ENCODE peak calls at places on chromosomes 5 and 9, in five cellular contexts. H, A, U, P and F are unnamed samples.

GRCh38 chr5:176700239-176700847 is 53.1 kb downstream of the TSPAN17 start:
- DNase-seq in H (no peak), A (no peak), U (no peak), P (no peak), F (peak)

GRCh38 chr5:92944337-92944736 is 636.7 kb downstream of the NR2F1-AS1 start:
- DNase-seq in H (no peak), A (no peak), U (no peak), P (no peak), F (no peak)

GRCh38 chr5:98929982-98930355 is 1.2 kb upstream of the CHD1 start:
- DNase-seq in H (no peak), A (no peak), U (no peak), P (no peak), F (no peak)

GRCh38 chr5:73507062-73507461 is 8.8 kb downstream of the BTF3 start:
- DNase-seq in H (no peak), A (no peak), U (no peak), P (no peak), F (no peak)

GRCh38 chr5:86228147-86228546 is 389.6 kb upstream of the COX7C start:
- DNase-seq in H (no peak), A (no peak), U (no peak), P (no peak), F (no peak)

GRCh38 chr5:179612577-179613459 is 10.7 kb downstream of the HNRNPH1 start:
- DNase-seq in H (no peak), A (no peak), U (no peak), P (no peak), F (no peak)

GRCh38 chr9:125516381-125516960 is 190.5 kb downstream of the MAPKAP1 start:
- DNase-seq in H (no peak), A (no peak), U (no peak), P (no peak), F (no peak)

GRCh38 chr9:98427491-98427890 is 172.0 kb upstream of the TBC1D2 start:
- DNase-seq in H (no peak), A (peak), U (no peak), P (no peak), F (no peak)

GRCh38 chr5:130017173-130017572 is 112.9 kb downstream of the CHSY3 start:
- DNase-seq in H (no peak), A (no peak), U (no peak), P (no peak), F (no peak)

GRCh38 chr5:11853796-11854195 is 50.5 kb downstream of the CTNND2 start:
- DNase-seq in H (no peak), A (no peak), U (no peak), P (no peak), F (no peak)

GRCh38 chr9:76109953-76110352 is 219.5 kb downstream of the PCSK5 start:
- DNase-seq in H (peak), A (no peak), U (no peak), P (no peak), F (no peak)

GRCh38 chr5:142697846-142698245 is 12.0 kb upstream of the FGF1 start:
- DNase-seq in H (peak), A (peak), U (no peak), P (no peak), F (no peak)

GRCh38 chr9:4936277-4936676 is 48.8 kb upstream of the JAK2 start:
- DNase-seq in H (no peak), A (no peak), U (peak), P (no peak), F (peak)

GRCh38 chr5:144368556-144368955 is 197.9 kb downstream of the KCTD16 start:
- DNase-seq in H (no peak), A (peak), U (no peak), P (no peak), F (no peak)

GRCh38 chr5:57693488-57694305 is 211.1 kb upstream of the ACTBL2 start:
- DNase-seq in H (no peak), A (no peak), U (no peak), P (no peak), F (no peak)

GRCh38 chr5:57698785-57699184 is 216.2 kb upstream of the ACTBL2 start:
- DNase-seq in H (no peak), A (no peak), U (no peak), P (peak), F (no peak)

GRCh38 chr5:57695179-57695578 is 212.6 kb upstream of the ACTBL2 start:
- DNase-seq in H (no peak), A (no peak), U (no peak), P (no peak), F (no peak)

GRCh38 chr5:57696906-57697590 is 214.4 kb upstream of the ACTBL2 start:
- DNase-seq in H (no peak), A (no peak), U (no peak), P (no peak), F (no peak)

GRCh38 chr5:57696005-57696755 is 213.6 kb upstream of the ACTBL2 start:
- DNase-seq in H (no peak), A (no peak), U (no peak), P (no peak), F (no peak)
- TF ChIP-seq CTCF in H (no peak), A (no peak), U (no peak), P (no peak), F (no peak)

GRCh38 chr5:115602585-115603125 is 376 bp upstream of the TICAM2 start:
- DNase-seq in H (no peak), A (no peak), U (peak), P (no peak), F (peak)

GRCh38 chr5:115599924-115600323 is 2.4 kb downstream of the TICAM2 start:
- DNase-seq in H (no peak), A (no peak), U (no peak), P (no peak), F (no peak)

GRCh38 chr5:115599502-115599901 is 2.8 kb downstream of the TICAM2 start:
- DNase-seq in H (peak), A (peak), U (peak), P (no peak), F (peak)

GRCh38 chr5:115600771-115601170 is 1.5 kb downstream of the TICAM2 start:
- DNase-seq in H (no peak), A (peak), U (no peak), P (no peak), F (no peak)

GRCh38 chr5:115601709-115602584 is at the start of gene TICAM2:
- DNase-seq in H (peak), A (peak), U (peak), P (peak), F (peak)
- TF ChIP-seq CTCF in H (peak), A (peak), U (no peak), P (peak), F (peak)

GRCh38 chr5:28557114-28557513 is 1518.7 kb upstream of the CDH9 start:
- DNase-seq in H (no peak), A (no peak), U (no peak), P (no peak), F (no peak)
- TF ChIP-seq CTCF in H (no peak), A (no peak), U (no peak), P (no peak), F (no peak)

GRCh38 chr9:88011005-88011766 is 36.9 kb upstream of the CDK20 start:
- DNase-seq in H (no peak), A (peak), U (no peak), P (no peak), F (no peak)
- TF ChIP-seq CTCF in H (no peak), A (peak), U (no peak), P (peak), F (no peak)